ENCODE peak calls at places on chromosomes 5 and 9, in nine cellular contexts. Y is H9, E is astrocyte, H is OCI-LY7, D is A549, V is GM23338, X is PC-9, U is mesendoderm, Q is fibroblast of lung. M is an unnamed sample.

GRCh38 chr5:173310861-173311515 is 17.2 kb downstream of the STC2 start:
- DNase-seq in Y (no peak), E (no peak), H (no peak), D (no peak), V (no peak), X (no peak), U (no peak), Q (peak), M (no peak)

GRCh38 chr5:93926831-93927600 is 185.6 kb upstream of the POU5F2 start:
- DNase-seq in Y (no peak), E (peak), H (no peak), D (no peak), V (no peak), X (no peak), U (peak), Q (peak), M (no peak)

GRCh38 chr5:38168029-38168428 is 90.3 kb upstream of the EGFLAM start:
- DNase-seq in Y (no peak), E (no peak), H (no peak), D (no peak), V (no peak), X (no peak), U (no peak), Q (no peak), M (no peak)

GRCh38 chr5:138953370-138954256 is 78.5 kb upstream of the LRRTM2 start:
- DNase-seq in Y (no peak), E (peak), H (no peak), D (no peak), V (no peak), X (no peak), U (no peak), Q (peak), M (peak)

GRCh38 chr9:118554987-118555386 is 814.2 kb downstream of the BRINP1 start:
- DNase-seq in Y (no peak), E (no peak), H (no peak), D (no peak), V (no peak), X (no peak), U (no peak), Q (no peak), M (no peak)

GRCh38 chr9:113258282-113258681 is 17.1 kb downstream of the CDC26 start:
- DNase-seq in Y (no peak), E (no peak), H (no peak), D (no peak), V (no peak), X (no peak), U (no peak), Q (no peak), M (no peak)

GRCh38 chr5:1051366-1051720 is 42.7 kb downstream of the NKD2 start:
- DNase-seq in Y (no peak), E (no peak), H (no peak), D (no peak), V (peak), X (no peak), U (no peak), Q (no peak), M (no peak)

GRCh38 chr5:176810084-176810597 is at the start of gene UNC5A:
- DNase-seq in Y (peak), E (peak), H (peak), D (peak), V (peak), X (peak), U (peak), Q (peak), M (no peak)

GRCh38 chr9:127838375-127839078 is 15.9 kb downstream of the ENG start:
- DNase-seq in Y (no peak), E (peak), H (no peak), D (peak), V (no peak), X (peak), U (no peak), Q (peak), M (no peak)

GRCh38 chr5:131206772-131207171 is 36.0 kb downstream of the LYRM7 start:
- DNase-seq in Y (no peak), E (no peak), H (no peak), D (no peak), V (no peak), X (no peak), U (peak), Q (no peak), M (no peak)

GRCh38 chr9:24036459-24036858 is 210.4 kb upstream of the ELAVL2 start:
- DNase-seq in Y (no peak), E (no peak), H (no peak), D (no peak), V (peak), X (no peak), U (no peak), Q (no peak), M (no peak)

GRCh38 chr9:81776390-81776789 is 87.0 kb upstream of the TLE1 start:
- DNase-seq in Y (no peak), E (no peak), H (no peak), D (no peak), V (no peak), X (no peak), U (no peak), Q (no peak), M (no peak)

GRCh38 chr5:92002875-92003274 is 619.8 kb upstream of the ARRDC3 start:
- DNase-seq in Y (no peak), E (no peak), H (no peak), D (no peak), V (no peak), X (no peak), U (no peak), Q (peak), M (no peak)

GRCh38 chr5:132076202-132076830 is 2.7 kb downstream of the CSF2 start:
- DNase-seq in Y (no peak), E (no peak), H (no peak), D (no peak), V (no peak), X (no peak), U (no peak), Q (no peak), M (no peak)

GRCh38 chr5:83688321-83688720 is 32.3 kb downstream of the HAPLN1 start:
- DNase-seq in Y (no peak), E (no peak), H (no peak), D (no peak), V (no peak), X (no peak), U (no peak), Q (no peak), M (no peak)

GRCh38 chr5:73764586-73764985 is 138.6 kb downstream of the ARHGEF28 start:
- DNase-seq in Y (no peak), E (peak), H (no peak), D (peak), V (no peak), X (peak), U (no peak), Q (peak), M (no peak)

GRCh38 chr9:97312101-97312500 is 4.6 kb downstream of the CCDC180 start:
- DNase-seq in Y (no peak), E (no peak), H (no peak), D (no peak), V (no peak), X (no peak), U (no peak), Q (no peak), M (no peak)

GRCh38 chr9:110809038-110809595 is 140.5 kb downstream of the MUSK start:
- DNase-seq in Y (no peak), E (no peak), H (no peak), D (no peak), V (no peak), X (no peak), U (no peak), Q (no peak), M (no peak)

GRCh38 chr5:95848701-95849100 is 26.2 kb upstream of the GLRX start:
- DNase-seq in Y (no peak), E (no peak), H (no peak), D (no peak), V (no peak), X (no peak), U (no peak), Q (no peak), M (no peak)

GRCh38 chr5:74320526-74320925 is 320.0 kb downstream of the ENC1 start:
- DNase-seq in Y (no peak), E (no peak), H (no peak), D (no peak), V (no peak), X (no peak), U (no peak), Q (no peak), M (no peak)

GRCh38 chr9:79346350-79347020 is 225.3 kb upstream of the TLE4 start:
- DNase-seq in Y (no peak), E (peak), H (no peak), D (peak), V (no peak), X (no peak), U (no peak), Q (no peak), M (no peak)
- H3K4me2 ChIP-seq in Y (no peak), E (peak), H (no peak), D (peak), V (no peak), X (no peak), U (no peak), Q (no peak), M (no peak)

GRCh38 chr5:10634056-10634455 is 70.2 kb downstream of the ANKRD33B start:
- DNase-seq in Y (no peak), E (no peak), H (peak), D (no peak), V (no peak), X (no peak), U (no peak), Q (no peak), M (no peak)
- H3K4me2 ChIP-seq in Y (no peak), E (no peak), H (peak), D (no peak), V (no peak), X (no peak), U (no peak), Q (no peak), M (no peak)

GRCh38 chr9:115063058-115063850 is 54.7 kb downstream of the TNC start:
- DNase-seq in Y (no peak), E (peak), H (no peak), D (no peak), V (peak), X (no peak), U (peak), Q (peak), M (no peak)
- H3K4me2 ChIP-seq in Y (no peak), E (no peak), H (no peak), D (peak), V (no peak), X (no peak), U (no peak), Q (no peak), M (no peak)

GRCh38 chr5:56025303-56025885 is 30.6 kb upstream of the IL6ST start:
- DNase-seq in Y (no peak), E (no peak), H (no peak), D (peak), V (no peak), X (no peak), U (no peak), Q (no peak), M (no peak)

GRCh38 chr5:56023296-56023695 is 28.5 kb upstream of the IL6ST start:
- DNase-seq in Y (no peak), E (no peak), H (no peak), D (no peak), V (no peak), X (no peak), U (no peak), Q (no peak), M (no peak)

GRCh38 chr5:56026863-56027300 is 32.1 kb upstream of the IL6ST start:
- DNase-seq in Y (no peak), E (peak), H (no peak), D (peak), V (no peak), X (no peak), U (no peak), Q (peak), M (no peak)

GRCh38 chr5:56028708-56029107 is 33.9 kb upstream of the IL6ST start:
- DNase-seq in Y (no peak), E (no peak), H (no peak), D (no peak), V (no peak), X (no peak), U (no peak), Q (no peak), M (no peak)

DNA sequence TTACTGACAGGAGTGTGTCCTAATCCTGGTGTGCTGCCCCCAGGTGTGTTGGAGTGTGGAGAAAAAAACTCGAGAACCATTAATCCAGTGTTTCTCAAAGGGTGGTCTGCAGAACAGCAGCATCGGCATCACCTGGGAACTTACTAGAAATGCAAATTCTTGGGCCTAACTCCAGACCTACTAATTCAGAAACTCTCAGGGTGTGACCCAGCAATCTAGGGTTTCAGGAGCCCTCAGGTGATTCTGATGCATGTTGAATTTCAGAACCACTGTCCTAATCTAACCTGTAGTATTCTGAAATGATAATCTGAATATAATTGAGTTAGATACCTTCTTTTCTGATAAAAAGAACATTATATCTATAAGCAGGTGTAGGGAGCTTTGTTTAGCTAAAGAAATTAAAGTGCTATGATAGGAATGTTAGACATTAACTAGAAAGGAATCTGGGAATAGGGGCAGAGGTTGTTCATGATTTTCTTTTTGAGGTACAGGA is 30.1 kb upstream of the IL6ST start:
- DNase-seq in Y (no peak), E (no peak), H (no peak), D (no peak), V (no peak), X (no peak), U (no peak), Q (no peak), M (no peak)
- H3K4me2 ChIP-seq in Y (no peak), E (no peak), H (no peak), D (peak), V (no peak), X (peak), U (no peak), Q (no peak), M (no peak)